ENCODE peak calls at places on chromosomes 4 and X, in ten cellular contexts. X is sigmoid colon; M is IMR-90; V is ovary; T is naive thymus-derived CD4-positive, alpha-beta T cell; I is CD8-positive, alpha-beta memory T cell; C is cardiac muscle cell; H is Panc1; D is neural progenitor cell; E is trophoblast cell. L is an unnamed sample. For H3K4me1 and H3K36me3, the result is how much of the 10 kb centered on the place peaks cover.

GRCh38 chr4:80360900-80361299 is 25.4 kb downstream of the CFAP299 start:
- DNase-seq in C (no peak), I (no peak), M (peak), E (no peak), H (no peak), V (no peak), X (no peak), T (no peak), D (no peak), L (no peak)

GRCh38 chr4:152510349-152511147 is 25.3 kb downstream of the FBXW7 start:
- DNase-seq in V (no peak), C (no peak), T (no peak), X (no peak), H (no peak), D (no peak), M (no peak), E (no peak), I (no peak), L (no peak)

GRCh38 chr4:156767911-156768415 is 203.6 kb downstream of the PDGFC start:
- DNase-seq in M (no peak), I (no peak), V (no peak), E (no peak), X (no peak), T (no peak), H (no peak), D (no peak), C (no peak), L (no peak)

GRCh38 chr4:186079698-186080097 is 10.7 kb downstream of the TLR3 start:
- DNase-seq in X (no peak), V (no peak), H (no peak), I (no peak), D (no peak), M (no peak), C (no peak), T (no peak), E (no peak), L (no peak)

GRCh38 chrX:17687648-17688047 is 49.6 kb upstream of the SCML1 start:
- DNase-seq in X (no peak), V (no peak), T (no peak), E (no peak), H (no peak), M (no peak), I (no peak), D (no peak), C (no peak), L (no peak)

GRCh38 chrX:46588263-46588662 is 14.7 kb downstream of the CHST7 start:
- DNase-seq in V (no peak), M (peak), H (no peak), T (peak), D (no peak), I (no peak), C (peak), X (peak), E (no peak), L (peak)

GRCh38 chr4:176443646-176444409 is 124.1 kb downstream of the SPCS3 start:
- DNase-seq in I (no peak), E (no peak), H (no peak), T (no peak), C (peak), X (no peak), V (no peak), M (no peak), D (no peak), L (no peak)

GRCh38 chr4:147830987-147831386 is 99.1 kb downstream of the ARHGAP10 start:
- DNase-seq in I (no peak), X (no peak), H (peak), M (peak), T (no peak), E (peak), C (peak), D (no peak), V (no peak), L (no peak)

GRCh38 chrX:65926095-65927019 is 113.5 kb downstream of the VSIG4 start:
- DNase-seq in H (no peak), E (no peak), M (no peak), V (no peak), C (no peak), X (no peak), D (no peak), T (peak), I (peak), L (no peak)

GRCh38 chrX:36909584-36909983 is 98.6 kb upstream of the FAM47C start:
- DNase-seq in H (no peak), C (peak), D (no peak), M (no peak), X (no peak), V (no peak), E (no peak), T (no peak), I (no peak), L (no peak)

GRCh38 chr4:1723131-1723801 is 1.9 kb downstream of the TACC3 start:
- DNase-seq in T (peak), E (peak), X (no peak), V (peak), I (peak), H (no peak), C (no peak), M (no peak), D (no peak), L (no peak)
- H3K4me1 ChIP-seq in T (under half), E (under half), X (under half), V (under half), I (half or more), H (under half), C (under half), M (under half), D (under half), L (half or more)

GRCh38 chr4:81432825-81433224 is 38.9 kb downstream of the RASGEF1B start:
- DNase-seq in X (no peak), E (no peak), C (no peak), M (no peak), D (no peak), I (no peak), H (no peak), V (no peak), T (no peak), L (no peak)

GRCh38 chr4:81442479-81443085 is 29.1 kb downstream of the RASGEF1B start:
- DNase-seq in I (no peak), H (no peak), T (no peak), C (no peak), M (peak), E (peak), X (no peak), D (no peak), V (no peak), L (no peak)

GRCh38 chr4:81436096-81436495 is 35.6 kb downstream of the RASGEF1B start:
- DNase-seq in I (no peak), V (no peak), C (no peak), T (no peak), D (no peak), X (no peak), M (no peak), H (no peak), E (no peak), L (no peak)

GRCh38 chr4:81436928-81437327 is 34.8 kb downstream of the RASGEF1B start:
- DNase-seq in H (no peak), E (no peak), T (no peak), X (no peak), I (no peak), M (no peak), D (no peak), C (no peak), V (no peak), L (no peak)
- H3K36me3 ChIP-seq in H (under half), E (under half), T (under half), X (under half), I (under half), M (under half), D (under half), C (under half), V (under half), L (half or more)

DNA sequence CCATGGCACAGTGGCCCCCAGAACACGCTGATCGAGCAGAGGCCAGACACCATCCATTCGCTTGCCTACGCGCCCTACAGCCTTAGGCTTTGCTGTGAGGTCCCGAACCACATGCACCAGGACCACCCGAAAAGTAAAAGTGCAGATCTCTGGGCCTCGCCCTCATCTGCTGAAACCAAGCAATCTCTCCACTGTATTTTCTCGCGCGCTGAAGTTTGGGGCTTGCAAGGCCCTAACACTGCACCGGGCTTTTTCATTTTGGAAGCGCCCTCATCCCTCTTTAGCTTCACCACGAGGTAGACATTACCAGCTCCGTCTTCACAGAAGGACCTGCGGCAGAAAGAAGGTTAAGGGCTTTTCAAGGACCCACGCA is 21.2 kb downstream of the NKX3-2 start:
- DNase-seq in X (no peak), I (no peak), T (no peak), H (no peak), C (no peak), D (no peak), M (no peak), E (no peak), V (no peak), L (no peak)
- H3K4me1 ChIP-seq in X (under half), I (under half), T (under half), H (under half), C (under half), D (under half), M (under half), E (under half), V (under half), L (under half)

DNA sequence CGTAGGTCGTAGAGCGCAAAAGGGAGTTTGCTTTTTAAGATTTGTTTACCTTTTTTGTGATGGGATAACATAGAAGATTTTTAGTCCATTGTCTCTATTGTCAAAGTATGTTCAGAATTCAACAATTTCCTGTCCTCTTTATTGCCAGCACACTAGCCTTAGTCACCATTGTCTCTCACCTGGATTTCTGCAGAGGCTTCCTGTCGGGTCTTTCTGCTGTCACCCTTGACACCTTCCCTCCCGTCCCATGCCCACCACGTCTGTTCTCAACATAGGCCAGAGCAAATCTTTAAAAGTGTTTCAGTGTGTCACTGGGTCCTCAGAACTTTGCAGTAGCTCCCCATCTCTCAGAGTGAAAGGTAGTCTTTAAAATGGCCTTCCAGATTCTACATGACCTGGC is 323.9 kb downstream of the TENM3 start:
- DNase-seq in X (no peak), D (no peak), H (no peak), I (no peak), M (no peak), T (no peak), V (no peak), C (no peak), E (no peak), L (no peak)
- H3K36me3 ChIP-seq in X (under half), D (under half), H (under half), I (under half), M (under half), T (under half), V (under half), C (under half), E (under half), L (under half)